ENCODE peak calls at places on chromosomes 5 and 9, in eight cellular contexts. I, F, V, Q, L, S, W and M are unnamed samples. For H3K4me1, the result is how much of the 10 kb centered on the place peaks cover.

GRCh38 chr5:1029270-1029944 is 20.8 kb downstream of the NKD2 start:
- DNase-seq in I (no peak), F (no peak), V (no peak), Q (no peak), L (no peak), S (no peak), W (no peak), M (no peak)

GRCh38 chr5:35758151-35758724 is 98.5 kb upstream of the IL7R start:
- DNase-seq in I (no peak), F (no peak), V (no peak), Q (no peak), L (no peak), S (no peak), W (no peak), M (no peak)

GRCh38 chr5:36414869-36415282 is 113.2 kb upstream of the RANBP3L start:
- DNase-seq in I (no peak), F (no peak), V (peak), Q (peak), L (no peak), S (no peak), W (no peak), M (no peak)

GRCh38 chr9:110192531-110193326 is 15.2 kb downstream of the C9orf152 start:
- DNase-seq in I (no peak), F (no peak), V (peak), Q (peak), L (peak), S (no peak), W (no peak), M (no peak)

GRCh38 chr5:60076746-60077145 is 183.2 kb upstream of the PDE4D start:
- DNase-seq in I (no peak), F (no peak), V (no peak), Q (no peak), L (no peak), S (no peak), W (no peak), M (no peak)

GRCh38 chr5:144812770-144813169 is 642.1 kb downstream of the KCTD16 start:
- DNase-seq in I (no peak), F (no peak), V (peak), Q (no peak), L (no peak), S (no peak), W (no peak), M (peak)

GRCh38 chr9:10479172-10479571 is 133.6 kb downstream of the PTPRD start:
- DNase-seq in I (no peak), F (no peak), V (no peak), Q (no peak), L (no peak), S (no peak), W (no peak), M (no peak)

GRCh38 chr9:34171753-34172535 is 6.9 kb upstream of the UBAP1 start:
- DNase-seq in I (peak), F (no peak), V (no peak), Q (no peak), L (peak), S (peak), W (no peak), M (no peak)

GRCh38 chr5:153896701-153897100 is 142.0 kb downstream of the FAM114A2 start:
- DNase-seq in I (no peak), F (no peak), V (peak), Q (no peak), L (no peak), S (no peak), W (no peak), M (peak)

GRCh38 chr9:108444400-108445358 is 411.1 kb downstream of the ACTL7B start:
- DNase-seq in I (no peak), F (no peak), V (peak), Q (peak), L (peak), S (no peak), W (no peak), M (peak)

GRCh38 chr5:671459-672328 is 21.5 kb downstream of the TPPP start:
- DNase-seq in I (peak), F (peak), V (peak), Q (peak), L (peak), S (peak), W (no peak), M (peak)

GRCh38 chr5:89173528-89173927 is 290.5 kb upstream of the MEF2C start:
- DNase-seq in I (no peak), F (no peak), V (no peak), Q (no peak), L (no peak), S (no peak), W (no peak), M (no peak)

GRCh38 chr9:98178874-98179850 is 13.3 kb downstream of the CORO2A start:
- DNase-seq in I (peak), F (no peak), V (no peak), Q (no peak), L (peak), S (no peak), W (no peak), M (no peak)

GRCh38 chr9:134678671-134679443 is 37.3 kb downstream of the COL5A1 start:
- DNase-seq in I (peak), F (no peak), V (no peak), Q (no peak), L (no peak), S (no peak), W (no peak), M (no peak)

GRCh38 chr5:458547-459353 is 15.8 kb downstream of the EXOC3 start:
- DNase-seq in I (peak), F (peak), V (peak), Q (peak), L (peak), S (peak), W (no peak), M (peak)

GRCh38 chr5:127562252-127562651 is 44.8 kb downstream of the PRRC1 start:
- DNase-seq in I (no peak), F (no peak), V (no peak), Q (peak), L (no peak), S (no peak), W (no peak), M (no peak)

GRCh38 chr5:88667187-88668141 is 215.5 kb downstream of the MEF2C start:
- DNase-seq in I (no peak), F (no peak), V (no peak), Q (no peak), L (no peak), S (no peak), W (no peak), M (no peak)

GRCh38 chr9:19666575-19666974 is 122.3 kb downstream of the SLC24A2 start:
- DNase-seq in I (no peak), F (no peak), V (no peak), Q (no peak), L (no peak), S (no peak), W (no peak), M (no peak)

GRCh38 chr9:120366646-120367019 is 213.3 kb downstream of the CDK5RAP2 start:
- DNase-seq in I (no peak), F (peak), V (peak), Q (peak), L (peak), S (no peak), W (peak), M (peak)

GRCh38 chr9:93896496-93897033 is 58.6 kb downstream of the BARX1 start:
- DNase-seq in I (peak), F (no peak), V (no peak), Q (no peak), L (peak), S (peak), W (no peak), M (no peak)

GRCh38 chr5:159873680-159874079 is 42.6 kb upstream of the ADRA1B start:
- DNase-seq in I (no peak), F (peak), V (no peak), Q (no peak), L (no peak), S (no peak), W (no peak), M (no peak)

GRCh38 chr5:73999306-73999705 is 373.3 kb downstream of the ARHGEF28 start:
- DNase-seq in I (no peak), F (no peak), V (no peak), Q (no peak), L (no peak), S (no peak), W (no peak), M (no peak)

GRCh38 chr9:38083858-38084555 is 15.0 kb upstream of the SHB start:
- DNase-seq in I (peak), F (no peak), V (no peak), Q (no peak), L (no peak), S (no peak), W (no peak), M (no peak)

GRCh38 chr5:154046486-154046885 is 7.7 kb downstream of the MFAP3 start:
- DNase-seq in I (no peak), F (no peak), V (no peak), Q (no peak), L (no peak), S (no peak), W (no peak), M (no peak)

GRCh38 chr5:139038618-139039305 is 159.4 kb downstream of the SIL1 start:
- DNase-seq in I (no peak), F (peak), V (no peak), Q (no peak), L (no peak), S (no peak), W (no peak), M (no peak)

GRCh38 chr5:106269252-106269843 is 1401.4 kb downstream of the EFNA5 start:
- DNase-seq in I (no peak), F (no peak), V (peak), Q (peak), L (no peak), S (no peak), W (no peak), M (no peak)

GRCh38 chr9:131635285-131635684 is 90.0 kb downstream of the PRRT1B start:
- DNase-seq in I (peak), F (peak), V (peak), Q (peak), L (peak), S (peak), W (peak), M (peak)

GRCh38 chr5:169945831-169946261 is 34.4 kb downstream of the INSYN2B start:
- DNase-seq in I (no peak), F (no peak), V (peak), Q (peak), L (peak), S (no peak), W (no peak), M (no peak)

GRCh38 chr5:3043600-3043999 is 292.1 kb upstream of the IRX2 start:
- DNase-seq in I (no peak), F (no peak), V (no peak), Q (no peak), L (no peak), S (no peak), W (no peak), M (no peak)

GRCh38 chr5:82418608-82418950 is 140.4 kb upstream of the RPS23 start:
- DNase-seq in I (no peak), F (no peak), V (no peak), Q (no peak), L (no peak), S (no peak), W (no peak), M (no peak)

GRCh38 chr5:122896598-122897282 is 51.3 kb downstream of the SNX24 start:
- DNase-seq in I (no peak), F (no peak), V (peak), Q (peak), L (no peak), S (no peak), W (no peak), M (no peak)

GRCh38 chr9:35774907-35775635 is 16.3 kb upstream of the NPR2 start:
- DNase-seq in I (no peak), F (no peak), V (no peak), Q (peak), L (no peak), S (no peak), W (no peak), M (peak)

GRCh38 chr9:34744295-34745221 is 34.6 kb upstream of the CCL21 start:
- DNase-seq in I (no peak), F (no peak), V (peak), Q (no peak), L (no peak), S (no peak), W (no peak), M (peak)

GRCh38 chr5:73619606-73620334 is 6.2 kb upstream of the ARHGEF28 start:
- DNase-seq in I (no peak), F (no peak), V (no peak), Q (no peak), L (no peak), S (no peak), W (no peak), M (no peak)

GRCh38 chr5:172561151-172561550 is 79.9 kb upstream of the NEURL1B start:
- DNase-seq in I (no peak), F (no peak), V (peak), Q (no peak), L (no peak), S (no peak), W (no peak), M (no peak)

GRCh38 chr5:78760411-78761169 is 112.0 kb upstream of the LHFPL2 start:
- DNase-seq in I (no peak), F (no peak), V (no peak), Q (no peak), L (no peak), S (no peak), W (no peak), M (no peak)

GRCh38 chr5:61274561-61274960 is 57.5 kb upstream of the ZSWIM6 start:
- DNase-seq in I (no peak), F (no peak), V (peak), Q (no peak), L (no peak), S (no peak), W (no peak), M (no peak)

GRCh38 chr9:87701931-87702421 is 23.9 kb upstream of the CTSL start:
- DNase-seq in I (no peak), F (no peak), V (no peak), Q (no peak), L (no peak), S (no peak), W (no peak), M (no peak)

GRCh38 chr9:88691811-88692210 is 156.8 kb downstream of the NXNL2 start:
- DNase-seq in I (no peak), F (no peak), V (peak), Q (no peak), L (no peak), S (no peak), W (no peak), M (no peak)

GRCh38 chr5:38556115-38556598 is 289 bp downstream of the LIFR start:
- DNase-seq in I (peak), F (peak), V (no peak), Q (no peak), L (no peak), S (no peak), W (no peak), M (peak)
- H3K4me3 ChIP-seq in I (peak), F (peak), V (peak), Q (peak), L (peak), S (peak), W (peak), M (peak)

GRCh38 chr5:151073280-151073679 is 7.6 kb downstream of the TNIP1 start:
- DNase-seq in I (no peak), F (no peak), V (no peak), Q (no peak), L (no peak), S (no peak), W (no peak), M (no peak)

GRCh38 chr5:151077419-151077818 is 3.4 kb downstream of the TNIP1 start:
- DNase-seq in I (peak), F (no peak), V (no peak), Q (no peak), L (no peak), S (no peak), W (no peak), M (no peak)

GRCh38 chr5:151076616-151077015 is 4.2 kb downstream of the TNIP1 start:
- DNase-seq in I (peak), F (no peak), V (no peak), Q (no peak), L (no peak), S (no peak), W (no peak), M (no peak)

GRCh38 chr5:151074557-151074956 is 6.3 kb downstream of the TNIP1 start:
- DNase-seq in I (no peak), F (no peak), V (no peak), Q (no peak), L (no peak), S (no peak), W (no peak), M (no peak)

GRCh38 chr5:151075698-151076331 is 5.0 kb downstream of the TNIP1 start:
- DNase-seq in I (peak), F (no peak), V (peak), Q (no peak), L (peak), S (peak), W (no peak), M (peak)
- TF ChIP-seq POLR2A in I (no peak), F (no peak), V (no peak), Q (no peak), L (no peak), S (peak), W (no peak), M (peak)

GRCh38 chr5:165029471-165029870 is 1524.1 kb downstream of the MAT2B start:
- DNase-seq in I (no peak), F (no peak), V (peak), Q (no peak), L (no peak), S (peak), W (peak), M (peak)

GRCh38 chr5:165031361-165031760 is 1525.9 kb downstream of the MAT2B start:
- DNase-seq in I (no peak), F (no peak), V (no peak), Q (no peak), L (no peak), S (no peak), W (no peak), M (no peak)

DNA sequence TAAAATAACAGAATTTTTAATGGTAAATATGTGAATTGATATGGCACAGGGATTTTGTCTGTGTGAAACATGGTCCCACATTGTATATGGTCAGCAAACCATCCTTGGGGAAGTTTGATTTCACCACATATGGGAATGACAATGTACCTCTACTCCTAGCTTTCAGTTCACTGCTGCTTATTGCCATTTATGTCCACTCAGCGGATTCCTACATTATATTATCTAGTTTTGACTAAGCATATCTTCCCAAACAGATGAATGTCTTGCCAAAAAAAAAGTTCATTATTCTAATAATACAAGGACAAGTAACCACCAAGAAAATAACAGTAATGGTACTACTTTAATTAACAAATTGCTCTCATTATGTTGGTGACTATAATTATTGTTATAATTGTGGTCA is 1521.6 kb downstream of the MAT2B start:
- DNase-seq in I (no peak), F (no peak), V (no peak), Q (no peak), L (no peak), S (no peak), W (no peak), M (no peak)
- H3K4me1 ChIP-seq in I (under half), F (under half), V (under half), Q (under half), L (under half), S (under half), W (under half), M (under half)

GRCh38 chr5:142322403-142322746 is 2.4 kb downstream of the SPRY4 start:
- DNase-seq in I (no peak), F (no peak), V (no peak), Q (no peak), L (no peak), S (no peak), W (no peak), M (no peak)
- H3K4me3 ChIP-seq in I (peak), F (no peak), V (peak), Q (no peak), L (peak), S (no peak), W (peak), M (no peak)

GRCh38 chr9:124878518-124878917 is 16.6 kb downstream of the ARPC5L start:
- DNase-seq in I (no peak), F (no peak), V (no peak), Q (no peak), L (no peak), S (no peak), W (no peak), M (no peak)
- TF ChIP-seq POLR2A in I (no peak), F (no peak), V (no peak), Q (no peak), L (no peak), S (no peak), W (no peak), M (no peak)

GRCh38 chr5:141808857-141809256 is 69.4 kb downstream of the PCDH1 start:
- DNase-seq in I (no peak), F (no peak), V (no peak), Q (no peak), L (no peak), S (no peak), W (no peak), M (no peak)

GRCh38 chr5:141805874-141806273 is 72.3 kb downstream of the PCDH1 start:
- DNase-seq in I (peak), F (no peak), V (no peak), Q (peak), L (peak), S (no peak), W (no peak), M (peak)

GRCh38 chr5:141809697-141810096 is 68.5 kb downstream of the PCDH1 start:
- DNase-seq in I (peak), F (no peak), V (no peak), Q (no peak), L (no peak), S (no peak), W (no peak), M (no peak)

GRCh38 chr5:141806626-141807025 is 71.6 kb downstream of the PCDH1 start:
- DNase-seq in I (peak), F (no peak), V (no peak), Q (no peak), L (no peak), S (no peak), W (no peak), M (no peak)

GRCh38 chr5:141807732-141808131 is 70.5 kb downstream of the PCDH1 start:
- DNase-seq in I (no peak), F (no peak), V (no peak), Q (no peak), L (no peak), S (no peak), W (no peak), M (no peak)
- H3K4me1 ChIP-seq in I (under half), F (under half), V (under half), Q (under half), L (under half), S (under half), W (under half), M (under half)

GRCh38 chr5:141557681-141558136 is 61.1 kb downstream of the DIAPH1 start:
- DNase-seq in I (peak), F (peak), V (peak), Q (peak), L (peak), S (peak), W (peak), M (peak)

GRCh38 chr5:141559481-141559880 is 59.3 kb downstream of the DIAPH1 start:
- DNase-seq in I (no peak), F (no peak), V (peak), Q (peak), L (peak), S (no peak), W (no peak), M (no peak)

GRCh38 chr5:141560141-141560540 is 58.7 kb downstream of the DIAPH1 start:
- DNase-seq in I (no peak), F (no peak), V (no peak), Q (peak), L (peak), S (no peak), W (no peak), M (peak)

GRCh38 chr5:141558150-141558549 is 60.6 kb downstream of the DIAPH1 start:
- DNase-seq in I (no peak), F (no peak), V (peak), Q (no peak), L (no peak), S (no peak), W (no peak), M (no peak)

GRCh38 chr5:141560725-141561483 is 57.9 kb downstream of the DIAPH1 start:
- DNase-seq in I (no peak), F (no peak), V (peak), Q (peak), L (peak), S (peak), W (peak), M (peak)
- H3K4me3 ChIP-seq in I (no peak), F (no peak), V (no peak), Q (no peak), L (no peak), S (peak), W (no peak), M (no peak)